ENCODE peak calls at places on chromosomes 5 and 9, in six cellular contexts. One of them, this sample, is unnamed.

GRCh38 chr5:107377277-107377609 is 293.5 kb downstream of the EFNA5 start:
- DNase-seq in H9: no peak
- DNase-seq in H1: no peak
- DNase-seq in IMR-90: no peak
- DNase-seq in mesenchymal stem cell: no peak
- DNase-seq in neuronal stem cell: no peak
- DNase-seq in this sample: no peak

GRCh38 chr5:80151890-80152289 is 104.0 kb downstream of the SERINC5 start:
- DNase-seq in H1: no peak
- DNase-seq in mesenchymal stem cell: no peak
- DNase-seq in neuronal stem cell: no peak
- DNase-seq in IMR-90: no peak
- DNase-seq in H9: no peak
- DNase-seq in this sample: no peak

GRCh38 chr9:127053057-127053821 is 69.2 kb downstream of the ANGPTL2 start:
- DNase-seq in mesenchymal stem cell: no peak
- DNase-seq in IMR-90: no peak
- DNase-seq in H9: no peak
- DNase-seq in H1: peak; percentile 19
- DNase-seq in neuronal stem cell: no peak
- DNase-seq in this sample: no peak

GRCh38 chr5:121144764-121145163 is 680.7 kb downstream of the PRR16 start:
- DNase-seq in IMR-90: peak; percentile 35
- DNase-seq in neuronal stem cell: no peak
- DNase-seq in H9: no peak
- DNase-seq in mesenchymal stem cell: peak; percentile 41
- DNase-seq in H1: no peak
- DNase-seq in this sample: peak; percentile 79

GRCh38 chr9:2180704-2181103 is 165.6 kb downstream of the SMARCA2 start:
- DNase-seq in mesenchymal stem cell: no peak
- DNase-seq in H1: no peak
- DNase-seq in IMR-90: peak; percentile 27
- DNase-seq in neuronal stem cell: no peak
- DNase-seq in H9: no peak
- DNase-seq in this sample: peak; percentile 79

GRCh38 chr9:136122425-136123383 is 4.0 kb upstream of the TMEM250 start:
- DNase-seq in neuronal stem cell: peak; percentile 72
- DNase-seq in H1: peak; percentile 92
- DNase-seq in mesenchymal stem cell: peak; percentile 56
- DNase-seq in H9: peak; percentile 75
- DNase-seq in IMR-90: peak; percentile 34
- DNase-seq in this sample: peak; percentile 57

GRCh38 chr5:71681282-71681681 is 37.8 kb upstream of the CARTPT start:
- DNase-seq in mesenchymal stem cell: no peak
- DNase-seq in H1: no peak
- DNase-seq in IMR-90: no peak
- DNase-seq in neuronal stem cell: no peak
- DNase-seq in H9: no peak
- DNase-seq in this sample: no peak

GRCh38 chr5:135993248-135993893 is 35.4 kb upstream of the TGFBI start:
- DNase-seq in H9: no peak
- DNase-seq in H1: no peak
- DNase-seq in neuronal stem cell: no peak
- DNase-seq in IMR-90: peak; percentile 73
- DNase-seq in mesenchymal stem cell: no peak
- DNase-seq in this sample: no peak

GRCh38 chr5:35856186-35857003 is at the start of gene IL7R:
- DNase-seq in IMR-90: peak; percentile 79
- DNase-seq in neuronal stem cell: no peak
- DNase-seq in mesenchymal stem cell: peak; percentile 88
- DNase-seq in H9: no peak
- DNase-seq in H1: no peak
- DNase-seq in this sample: no peak

DNA sequence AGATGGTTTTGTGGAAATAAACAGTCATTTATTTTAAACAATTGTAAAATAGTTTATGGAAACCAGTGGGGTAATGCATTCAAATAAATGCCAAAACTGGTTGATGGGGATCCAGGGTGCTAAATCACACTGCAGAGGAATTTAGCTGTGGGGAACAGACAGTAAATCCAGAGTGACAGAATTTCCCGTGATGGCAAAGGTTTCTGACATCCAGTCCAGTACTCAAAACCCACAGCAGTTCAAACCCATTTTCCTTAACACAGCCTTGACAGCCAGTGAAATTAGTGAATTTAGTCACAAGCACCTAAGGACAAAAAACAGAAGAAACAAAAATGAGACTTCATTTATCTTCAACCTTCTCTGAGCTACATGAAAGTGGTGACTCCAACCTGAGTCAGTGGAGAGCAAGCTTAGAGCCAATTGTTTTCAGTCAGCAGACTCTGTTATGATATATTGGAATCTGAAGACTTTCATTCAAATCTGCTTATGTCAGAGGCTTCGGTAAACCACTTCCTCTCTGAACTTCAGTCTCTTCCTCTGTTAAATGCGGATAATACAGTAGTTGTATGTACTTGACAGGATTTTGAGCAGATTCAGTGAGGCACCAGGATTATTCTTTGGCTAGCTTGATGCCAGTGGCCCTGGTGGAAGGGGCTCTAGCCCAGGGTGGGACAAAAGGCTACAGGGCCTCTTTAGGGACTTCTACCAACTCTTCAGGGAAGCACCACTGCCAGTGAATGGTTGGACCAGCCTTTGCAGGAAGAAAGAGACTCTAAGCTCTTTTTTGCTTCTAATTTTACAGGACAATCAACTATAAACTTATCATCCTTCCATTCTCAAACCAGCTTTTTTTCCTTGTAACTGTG is 185.3 kb downstream of the MAPKAP1 start:
- DNase-seq in IMR-90: peak; percentile 97
- DNase-seq in mesenchymal stem cell: peak; percentile 81
- DNase-seq in H1: no peak
- DNase-seq in H9: no peak
- DNase-seq in neuronal stem cell: no peak
- DNase-seq in this sample: no peak
- H4K8ac ChIP-seq in IMR-90: peak overlapping the region; percentile 60
- H4K8ac ChIP-seq in mesenchymal stem cell: peak overlapping the region; percentile 80
- H4K8ac ChIP-seq in H1: no peak overlapping the region
- H4K8ac ChIP-seq in H9: no peak overlapping the region
- H4K8ac ChIP-seq in neuronal stem cell: no peak overlapping the region
- H4K8ac ChIP-seq in this sample: no peak overlapping the region

DNA sequence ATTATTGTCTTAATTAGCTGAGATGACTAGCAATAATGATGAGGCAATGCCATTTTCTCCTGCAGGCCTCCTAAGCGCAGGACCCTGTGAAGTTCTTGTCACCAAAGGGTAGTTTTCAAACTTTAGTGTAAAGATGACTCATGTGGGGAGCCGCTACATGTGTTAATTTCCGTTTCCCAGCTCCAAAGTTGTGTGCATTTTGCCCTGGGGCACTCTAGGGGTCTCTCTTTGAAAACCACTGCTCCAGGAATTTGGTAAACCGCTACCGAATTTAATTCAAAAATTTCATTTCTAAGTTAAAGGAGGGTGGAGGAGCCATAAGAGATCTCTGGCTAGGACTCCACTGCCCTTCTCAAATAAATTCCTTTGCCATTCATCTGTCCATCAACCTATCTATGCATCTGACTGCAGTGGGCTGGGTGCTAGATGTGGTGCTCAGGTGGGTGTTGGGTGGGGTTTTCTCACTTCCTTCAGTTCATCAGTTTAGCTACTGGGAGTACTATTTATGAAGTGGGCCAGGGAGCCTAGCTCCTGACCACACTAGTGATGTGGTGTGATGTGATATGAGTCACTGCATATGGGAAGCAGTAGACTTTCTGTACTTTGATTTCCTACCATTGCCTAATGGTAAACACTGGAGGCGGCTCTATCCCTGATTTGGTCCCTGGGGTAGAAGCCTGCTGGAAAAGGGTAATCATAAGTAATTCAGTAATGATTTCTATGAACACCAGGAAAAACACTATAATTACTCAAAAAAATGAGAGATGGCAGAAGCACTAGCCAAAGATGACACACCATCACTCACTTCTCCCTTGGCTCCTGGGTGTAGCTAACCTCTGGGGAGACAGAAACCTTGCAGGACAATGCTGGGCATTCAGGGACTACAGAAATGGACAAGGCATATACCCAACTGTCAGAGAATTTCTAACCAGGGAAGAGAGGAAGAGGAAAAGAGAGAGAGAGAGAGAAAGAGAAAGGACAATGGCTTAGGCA is 4.0 kb upstream of the ZSWIM6 start:
- DNase-seq in mesenchymal stem cell: peak; percentile 96
- DNase-seq in IMR-90: peak; percentile 95
- DNase-seq in H9: no peak
- DNase-seq in neuronal stem cell: no peak
- DNase-seq in H1: no peak
- DNase-seq in this sample: peak; percentile 75
- H4K8ac ChIP-seq in mesenchymal stem cell: peak overlapping the region; percentile 67
- H4K8ac ChIP-seq in IMR-90: no peak overlapping the region
- H4K8ac ChIP-seq in H9: no peak overlapping the region
- H4K8ac ChIP-seq in neuronal stem cell: no peak overlapping the region
- H4K8ac ChIP-seq in H1: no peak overlapping the region
- H4K8ac ChIP-seq in this sample: no peak overlapping the region

GRCh38 chr9:92228628-92229027 is 64.9 kb downstream of the IARS1 start:
- DNase-seq in IMR-90: no peak
- DNase-seq in neuronal stem cell: no peak
- DNase-seq in mesenchymal stem cell: no peak
- DNase-seq in H1: no peak
- DNase-seq in H9: no peak
- DNase-seq in this sample: no peak

GRCh38 chr9:92224177-92224576 is 69.3 kb downstream of the IARS1 start:
- DNase-seq in H1: no peak
- DNase-seq in H9: no peak
- DNase-seq in neuronal stem cell: no peak
- DNase-seq in IMR-90: no peak
- DNase-seq in mesenchymal stem cell: no peak
- DNase-seq in this sample: no peak

DNA sequence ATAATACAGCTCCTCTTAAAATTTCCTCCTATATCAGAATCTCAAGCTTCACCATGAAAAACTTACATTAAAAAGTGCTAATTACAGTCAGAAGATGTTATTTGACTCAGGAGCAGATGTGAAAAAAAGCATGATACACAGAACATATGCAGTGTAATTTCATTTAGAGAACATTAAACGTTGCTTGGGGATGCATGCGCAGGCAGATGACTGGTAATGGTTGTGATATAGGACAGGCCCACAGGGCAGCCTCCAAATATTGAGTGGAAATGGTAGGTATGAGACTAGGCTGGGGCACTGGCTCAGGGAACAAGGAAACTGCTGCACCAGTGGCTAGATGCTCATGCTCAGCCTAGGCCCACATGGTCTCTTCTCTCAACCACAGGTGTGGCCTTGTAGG is 69.7 kb downstream of the IARS1 start:
- DNase-seq in IMR-90: no peak
- DNase-seq in mesenchymal stem cell: no peak
- DNase-seq in H9: no peak
- DNase-seq in neuronal stem cell: no peak
- DNase-seq in H1: no peak
- DNase-seq in this sample: no peak
- H4K8ac ChIP-seq in IMR-90: no peak overlapping the region
- H4K8ac ChIP-seq in mesenchymal stem cell: no peak overlapping the region
- H4K8ac ChIP-seq in H9: no peak overlapping the region
- H4K8ac ChIP-seq in neuronal stem cell: no peak overlapping the region
- H4K8ac ChIP-seq in H1: no peak overlapping the region
- H4K8ac ChIP-seq in this sample: no peak overlapping the region

GRCh38 chr9:106653111-106653697 is 209.8 kb upstream of the ZNF462 start:
- DNase-seq in IMR-90: no peak
- DNase-seq in H1: no peak
- DNase-seq in neuronal stem cell: no peak
- DNase-seq in H9: no peak
- DNase-seq in mesenchymal stem cell: no peak
- DNase-seq in this sample: no peak
- H4K8ac ChIP-seq in IMR-90: no peak overlapping the region
- H4K8ac ChIP-seq in H1: no peak overlapping the region
- H4K8ac ChIP-seq in neuronal stem cell: no peak overlapping the region
- H4K8ac ChIP-seq in H9: no peak overlapping the region
- H4K8ac ChIP-seq in mesenchymal stem cell: no peak overlapping the region
- H4K8ac ChIP-seq in this sample: no peak overlapping the region

This sample was measured in mesendoderm.